ENCODE peak calls at places on chromosomes 5 and 9, in seven cellular contexts. One of them, this sample, is unnamed.

GRCh38 chr5:76438025-76438424 is 34.9 kb downstream of the IQGAP2 start:
- DNase-seq in PC-3: no peak
- DNase-seq in uterus: no peak
- DNase-seq in A549: no peak
- DNase-seq in hepatocyte: no peak
- DNase-seq in colonic mucosa: no peak
- DNase-seq in adrenal gland: no peak
- DNase-seq in this sample: no peak

GRCh38 chr9:28951945-28952344 is 1378.7 kb upstream of the C9orf72 start:
- DNase-seq in uterus: no peak
- DNase-seq in A549: no peak
- DNase-seq in hepatocyte: no peak
- DNase-seq in PC-3: peak; percentile 10
- DNase-seq in adrenal gland: no peak
- DNase-seq in colonic mucosa: no peak
- DNase-seq in this sample: no peak

GRCh38 chr9:136903041-136903554 is 16.8 kb downstream of the TRAF2 start:
- DNase-seq in hepatocyte: no peak
- DNase-seq in A549: peak; percentile 49
- DNase-seq in uterus: peak; percentile 39
- DNase-seq in PC-3: no peak
- DNase-seq in adrenal gland: peak; percentile 26
- DNase-seq in colonic mucosa: no peak
- DNase-seq in this sample: no peak

GRCh38 chr5:334903-335739 is 13.6 kb downstream of the AHRR start:
- DNase-seq in A549: no peak
- DNase-seq in colonic mucosa: no peak
- DNase-seq in adrenal gland: no peak
- DNase-seq in PC-3: no peak
- DNase-seq in hepatocyte: no peak
- DNase-seq in uterus: no peak
- DNase-seq in this sample: no peak

GRCh38 chr9:134391319-134392231 is 65.3 kb downstream of the RXRA start:
- DNase-seq in PC-3: no peak
- DNase-seq in hepatocyte: no peak
- DNase-seq in adrenal gland: no peak
- DNase-seq in colonic mucosa: no peak
- DNase-seq in uterus: no peak
- DNase-seq in A549: no peak
- DNase-seq in this sample: no peak

GRCh38 chr5:141692919-141693848 is 11.2 kb upstream of the ARAP3 start:
- DNase-seq in hepatocyte: no peak
- DNase-seq in adrenal gland: no peak
- DNase-seq in A549: no peak
- DNase-seq in PC-3: no peak
- DNase-seq in colonic mucosa: no peak
- DNase-seq in uterus: no peak
- DNase-seq in this sample: peak; percentile 77

GRCh38 chr5:17252543-17252942 is 35.1 kb downstream of the BASP1 start:
- DNase-seq in A549: no peak
- DNase-seq in uterus: no peak
- DNase-seq in colonic mucosa: no peak
- DNase-seq in adrenal gland: no peak
- DNase-seq in PC-3: peak; percentile 94
- DNase-seq in hepatocyte: no peak
- DNase-seq in this sample: no peak

GRCh38 chr5:1103505-1104326 is 8.1 kb downstream of the SLC12A7 start:
- DNase-seq in adrenal gland: peak; percentile 87
- DNase-seq in hepatocyte: peak; percentile 64
- DNase-seq in PC-3: no peak
- DNase-seq in A549: no peak
- DNase-seq in uterus: peak; percentile 65
- DNase-seq in colonic mucosa: peak; percentile 88
- DNase-seq in this sample: no peak

GRCh38 chr5:16810503-16810854 is 125.6 kb downstream of the MYO10 start:
- DNase-seq in PC-3: no peak
- DNase-seq in hepatocyte: no peak
- DNase-seq in adrenal gland: no peak
- DNase-seq in uterus: no peak
- DNase-seq in A549: no peak
- DNase-seq in colonic mucosa: no peak
- DNase-seq in this sample: no peak

GRCh38 chr5:104344809-104345512 is 782.4 kb upstream of the NUDT12 start:
- DNase-seq in A549: no peak
- DNase-seq in uterus: no peak
- DNase-seq in hepatocyte: no peak
- DNase-seq in PC-3: peak; percentile 97
- DNase-seq in adrenal gland: no peak
- DNase-seq in colonic mucosa: no peak
- DNase-seq in this sample: no peak

GRCh38 chr9:137502008-137502913 is 43.1 kb upstream of the NSMF start:
- DNase-seq in A549: peak; percentile 84
- DNase-seq in hepatocyte: no peak
- DNase-seq in uterus: no peak
- DNase-seq in PC-3: peak; percentile 71
- DNase-seq in adrenal gland: no peak
- DNase-seq in colonic mucosa: no peak
- DNase-seq in this sample: no peak

GRCh38 chr5:95962785-95963184 is 1.1 kb upstream of the ELL2 start:
- DNase-seq in uterus: no peak
- DNase-seq in colonic mucosa: no peak
- DNase-seq in adrenal gland: no peak
- DNase-seq in PC-3: no peak
- DNase-seq in hepatocyte: peak; percentile 28
- DNase-seq in A549: no peak
- DNase-seq in this sample: no peak

GRCh38 chr5:21685536-21685935 is 1167.6 kb downstream of the CDH12 start:
- DNase-seq in adrenal gland: no peak
- DNase-seq in PC-3: peak; percentile 71
- DNase-seq in colonic mucosa: no peak
- DNase-seq in hepatocyte: peak; percentile 6
- DNase-seq in uterus: no peak
- DNase-seq in A549: no peak
- DNase-seq in this sample: no peak

GRCh38 chr5:111680737-111681413 is 76.1 kb downstream of the NREP start:
- DNase-seq in uterus: peak; percentile 67
- DNase-seq in PC-3: peak; percentile 97
- DNase-seq in A549: peak; percentile 49
- DNase-seq in hepatocyte: peak; percentile 85
- DNase-seq in adrenal gland: peak; percentile 87
- DNase-seq in colonic mucosa: peak; percentile 78
- DNase-seq in this sample: no peak

GRCh38 chr9:121596515-121596914 is 54.9 kb upstream of the DAB2IP start:
- DNase-seq in PC-3: no peak
- DNase-seq in uterus: no peak
- DNase-seq in A549: no peak
- DNase-seq in colonic mucosa: no peak
- DNase-seq in hepatocyte: no peak
- DNase-seq in adrenal gland: no peak
- DNase-seq in this sample: no peak

GRCh38 chr5:1227669-1228068 is 2.5 kb downstream of the SLC6A18 start:
- DNase-seq in A549: no peak
- DNase-seq in colonic mucosa: no peak
- DNase-seq in uterus: no peak
- DNase-seq in adrenal gland: peak; percentile 7
- DNase-seq in hepatocyte: peak; percentile 41
- DNase-seq in PC-3: peak; percentile 85
- DNase-seq in this sample: no peak

GRCh38 chr5:39422886-39423285 is 1.9 kb downstream of the DAB2 start:
- DNase-seq in PC-3: no peak
- DNase-seq in uterus: no peak
- DNase-seq in colonic mucosa: no peak
- DNase-seq in adrenal gland: no peak
- DNase-seq in A549: no peak
- DNase-seq in hepatocyte: no peak
- DNase-seq in this sample: no peak

GRCh38 chr5:39420482-39421145 is 4.2 kb downstream of the DAB2 start:
- DNase-seq in adrenal gland: peak; percentile 82
- DNase-seq in PC-3: peak; percentile 76
- DNase-seq in hepatocyte: peak; percentile 30
- DNase-seq in uterus: peak; percentile 74
- DNase-seq in colonic mucosa: peak; percentile 49
- DNase-seq in A549: no peak
- DNase-seq in this sample: peak; percentile 10

GRCh38 chr5:39423331-39423751 is 1.4 kb downstream of the DAB2 start:
- DNase-seq in colonic mucosa: peak; percentile 51
- DNase-seq in adrenal gland: no peak
- DNase-seq in A549: no peak
- DNase-seq in hepatocyte: no peak
- DNase-seq in PC-3: peak; percentile 34
- DNase-seq in uterus: no peak
- DNase-seq in this sample: no peak

GRCh38 chr5:39419830-39420229 is 5.0 kb downstream of the DAB2 start:
- DNase-seq in uterus: no peak
- DNase-seq in colonic mucosa: no peak
- DNase-seq in adrenal gland: no peak
- DNase-seq in A549: no peak
- DNase-seq in PC-3: no peak
- DNase-seq in hepatocyte: no peak
- DNase-seq in this sample: no peak

DNA sequence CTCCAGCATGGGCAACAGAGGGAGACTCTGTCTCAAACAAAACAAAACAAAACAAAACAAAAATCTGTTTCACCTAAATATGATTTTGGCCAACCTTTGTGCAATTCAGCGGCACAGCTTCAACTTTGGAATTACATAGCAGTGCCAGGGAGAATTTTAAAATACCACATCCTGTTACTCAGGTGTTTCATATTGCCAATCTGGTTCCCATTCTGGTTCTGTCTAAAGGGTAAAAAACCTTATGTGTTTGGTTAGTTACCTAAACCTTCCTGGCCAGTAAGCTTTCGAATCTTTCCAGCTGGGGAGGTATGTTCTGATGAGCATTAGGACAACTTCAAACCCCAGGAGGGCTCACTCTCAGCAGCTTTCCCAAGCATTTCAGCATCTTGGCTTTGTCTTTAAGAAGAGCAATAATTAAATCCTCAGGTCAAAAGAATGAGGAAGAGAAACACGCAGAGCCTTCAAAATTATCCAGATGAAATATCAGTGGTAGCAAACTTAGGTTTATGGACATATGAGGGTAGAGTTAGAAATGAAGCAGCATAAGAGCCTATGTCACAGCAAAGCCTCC is 2.7 kb downstream of the DAB2 start:
- DNase-seq in hepatocyte: no peak
- DNase-seq in adrenal gland: no peak
- DNase-seq in uterus: no peak
- DNase-seq in A549: no peak
- DNase-seq in colonic mucosa: no peak
- DNase-seq in PC-3: peak; percentile 92
- DNase-seq in this sample: no peak
- H3K27ac ChIP-seq in hepatocyte: peak overlapping the region; percentile 89
- H3K27ac ChIP-seq in adrenal gland: peak overlapping the region; percentile 81
- H3K27ac ChIP-seq in uterus: peak overlapping the region; percentile 84
- H3K27ac ChIP-seq in A549: no peak overlapping the region
- H3K27ac ChIP-seq in colonic mucosa: peak overlapping the region; percentile 54
- H3K27ac ChIP-seq in PC-3: peak overlapping the region; percentile 47
- H3K27ac ChIP-seq in this sample: no peak overlapping the region

DNA sequence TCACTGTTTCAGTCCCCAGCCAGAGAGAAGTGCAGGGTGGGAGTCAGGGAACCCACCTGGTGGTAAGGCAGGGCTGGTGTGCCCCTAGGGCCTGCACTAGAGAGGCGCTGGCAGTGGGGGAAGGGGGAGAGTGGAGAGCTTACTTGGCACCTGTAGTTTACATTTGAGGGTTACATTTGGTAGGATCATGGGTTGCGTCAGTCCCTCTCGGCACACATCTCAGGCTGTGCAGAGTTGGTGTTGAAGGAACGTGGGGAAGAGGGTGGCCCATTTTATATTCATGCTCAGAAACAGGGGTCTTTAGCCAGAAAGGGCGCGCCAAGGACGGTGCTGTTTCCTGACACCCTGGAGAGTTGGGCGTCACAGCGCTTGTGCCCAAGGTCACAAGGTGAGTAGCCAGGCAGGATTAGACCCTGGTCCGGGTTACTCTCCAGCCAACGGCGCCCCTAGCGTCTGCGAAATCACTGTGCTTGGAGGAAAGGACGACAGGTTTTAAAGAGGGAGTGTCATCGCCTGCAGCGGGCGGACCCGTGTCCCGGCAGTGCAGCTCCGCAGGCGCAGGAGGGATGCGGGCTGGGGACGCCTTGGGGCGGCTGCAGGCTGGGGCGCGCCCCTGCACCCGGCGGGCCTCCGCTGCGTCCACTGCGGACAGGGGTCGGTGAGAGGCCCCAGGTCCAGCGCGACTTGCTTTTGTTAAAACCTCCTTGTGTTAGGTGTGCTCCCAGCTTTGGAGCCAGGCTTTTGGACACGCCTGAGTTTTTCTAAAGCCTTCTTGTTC is 272.6 kb downstream of the FANCC start:
- DNase-seq in adrenal gland: no peak
- DNase-seq in PC-3: no peak
- DNase-seq in uterus: no peak
- DNase-seq in colonic mucosa: peak; percentile 79
- DNase-seq in A549: peak; percentile 62
- DNase-seq in hepatocyte: peak; percentile 81
- DNase-seq in this sample: no peak
- H3K4me3 ChIP-seq in adrenal gland: no peak overlapping the region
- H3K4me3 ChIP-seq in PC-3: no peak overlapping the region
- H3K4me3 ChIP-seq in uterus: no peak overlapping the region
- H3K4me3 ChIP-seq in colonic mucosa: no peak overlapping the region
- H3K4me3 ChIP-seq in A549: peak overlapping the region; percentile 57
- H3K4me3 ChIP-seq in hepatocyte: no peak overlapping the region
- H3K4me3 ChIP-seq in this sample: no peak overlapping the region

GRCh38 chr5:179986328-179986727 is 78.6 kb upstream of the TBC1D9B start:
- DNase-seq in A549: no peak
- DNase-seq in uterus: no peak
- DNase-seq in colonic mucosa: no peak
- DNase-seq in PC-3: peak; percentile 6
- DNase-seq in adrenal gland: no peak
- DNase-seq in hepatocyte: no peak
- DNase-seq in this sample: no peak
- TF ChIP-seq CTCF in A549: no peak
- TF ChIP-seq CTCF in uterus: no peak
- TF ChIP-seq CTCF in colonic mucosa: no peak
- TF ChIP-seq CTCF in PC-3: no peak
- TF ChIP-seq CTCF in adrenal gland: no peak
- TF ChIP-seq CTCF in hepatocyte: peak; percentile 4
- TF ChIP-seq CTCF in this sample: peak; percentile 32

GRCh38 chr5:143311428-143311827 is 92.1 kb downstream of the NR3C1 start:
- DNase-seq in A549: no peak
- DNase-seq in uterus: no peak
- DNase-seq in colonic mucosa: no peak
- DNase-seq in adrenal gland: no peak
- DNase-seq in hepatocyte: no peak
- DNase-seq in PC-3: peak; percentile 82
- DNase-seq in this sample: no peak

GRCh38 chr5:143311955-143312354 is 91.5 kb downstream of the NR3C1 start:
- DNase-seq in colonic mucosa: no peak
- DNase-seq in A549: no peak
- DNase-seq in PC-3: no peak
- DNase-seq in uterus: no peak
- DNase-seq in hepatocyte: no peak
- DNase-seq in adrenal gland: no peak
- DNase-seq in this sample: no peak

GRCh38 chr5:143312822-143313221 is 90.7 kb downstream of the NR3C1 start:
- DNase-seq in PC-3: peak; percentile 32
- DNase-seq in A549: no peak
- DNase-seq in colonic mucosa: no peak
- DNase-seq in uterus: no peak
- DNase-seq in hepatocyte: no peak
- DNase-seq in adrenal gland: no peak
- DNase-seq in this sample: no peak

GRCh38 chr5:143308726-143309125 is 94.8 kb downstream of the NR3C1 start:
- DNase-seq in hepatocyte: no peak
- DNase-seq in A549: no peak
- DNase-seq in adrenal gland: no peak
- DNase-seq in colonic mucosa: no peak
- DNase-seq in PC-3: no peak
- DNase-seq in uterus: no peak
- DNase-seq in this sample: no peak

GRCh38 chr5:143309661-143310431 is 93.6 kb downstream of the NR3C1 start:
- DNase-seq in PC-3: peak; percentile 61
- DNase-seq in hepatocyte: no peak
- DNase-seq in adrenal gland: no peak
- DNase-seq in colonic mucosa: no peak
- DNase-seq in A549: no peak
- DNase-seq in uterus: no peak
- DNase-seq in this sample: no peak
- H3K27ac ChIP-seq in PC-3: peak overlapping the region; percentile 89
- H3K27ac ChIP-seq in hepatocyte: no peak overlapping the region
- H3K27ac ChIP-seq in adrenal gland: no peak overlapping the region
- H3K27ac ChIP-seq in colonic mucosa: no peak overlapping the region
- H3K27ac ChIP-seq in A549: no peak overlapping the region
- H3K27ac ChIP-seq in uterus: no peak overlapping the region
- H3K27ac ChIP-seq in this sample: no peak overlapping the region